ENCODE peak calls at places on chromosomes 2 and 18, in four cellular contexts. O, Y, W and E are unnamed samples.

GRCh38 chr18:1585881-1586488 is 681.3 kb downstream of the ADCYAP1 start:
- DNase-seq in O (peak), Y (no peak), W (peak), E (peak)

GRCh38 chr2:111194835-111195621 is 74.3 kb downstream of the BCL2L11 start:
- DNase-seq in O (no peak), Y (no peak), W (no peak), E (no peak)

GRCh38 chr2:27920148-27920885 is 29.8 kb downstream of the BABAM2 start:
- DNase-seq in W (peak), Y (peak), O (peak), E (no peak)

GRCh38 chr2:10278029-10278762 is 24.5 kb upstream of the HPCAL1 start:
- DNase-seq in O (no peak), W (no peak), Y (peak), E (peak)

GRCh38 chr2:137096693-137097092 is 331.3 kb downstream of the THSD7B start:
- DNase-seq in Y (peak), O (no peak), W (no peak), E (no peak)

GRCh38 chr18:48913201-48913600 is 37.6 kb downstream of the SMAD7 start:
- DNase-seq in O (no peak), W (peak), Y (peak), E (no peak)

GRCh38 chr18:32422185-32422584 is 48.5 kb downstream of the GAREM1 start:
- DNase-seq in W (peak), O (no peak), Y (no peak), E (no peak)

GRCh38 chr18:26656944-26657536 is 108.7 kb upstream of the KCTD1 start:
- DNase-seq in O (peak), W (peak), Y (peak), E (no peak)

GRCh38 chr2:110116033-110116710 is 550 bp upstream of the MALL start:
- DNase-seq in Y (peak), O (peak), W (peak), E (peak)

GRCh38 chr2:72803151-72803550 is 22.7 kb downstream of the EXOC6B start:
- DNase-seq in O (no peak), Y (no peak), W (no peak), E (no peak)

GRCh38 chr18:79600141-79600540 is 79.5 kb upstream of the CTDP1 start:
- DNase-seq in W (no peak), O (no peak), Y (no peak), E (no peak)

GRCh38 chr2:138298900-138299299 is 202.7 kb upstream of the SPOPL start:
- DNase-seq in W (no peak), Y (no peak), O (no peak), E (no peak)

GRCh38 chr2:199381531-199381930 is 76.2 kb downstream of the SATB2 start:
- DNase-seq in Y (no peak), O (no peak), W (no peak), E (no peak)

GRCh38 chr2:65548571-65549261 is 116.3 kb upstream of the SPRED2 start:
- DNase-seq in W (no peak), O (no peak), Y (no peak), E (no peak)

GRCh38 chr2:172408143-172408766 is 19.1 kb upstream of the ITGA6 start:
- DNase-seq in O (peak), Y (no peak), W (peak), E (peak)